ENCODE peak calls at places on chromosomes 7 and 10, in five cellular contexts. G, Q, T, W and E are unnamed samples. For H3K4me1, the result is how much of the 10 kb centered on the place peaks cover.

GRCh38 chr10:110208614-110209398 is 1.4 kb downstream of the MXI1 start:
- DNase-seq in W (peak), G (peak), T (no peak), Q (no peak), E (no peak)

GRCh38 chr10:79069325-79070090 is 742 bp downstream of the ZMIZ1 start:
- DNase-seq in Q (no peak), T (no peak), G (no peak), W (peak), E (peak)

GRCh38 chr7:19519443-19519977 is 189.3 kb downstream of the POLR1F start:
- DNase-seq in T (no peak), G (no peak), W (peak), Q (no peak), E (no peak)

GRCh38 chr7:8068892-8069686 is 100.5 kb downstream of the GLCCI1 start:
- DNase-seq in W (no peak), G (no peak), Q (peak), T (no peak), E (no peak)

GRCh38 chr10:20265146-20265545 is 448.9 kb downstream of the PLXDC2 start:
- DNase-seq in T (no peak), Q (no peak), W (peak), G (peak), E (no peak)

GRCh38 chr7:73770002-73770859 is at the start of gene CLDN3:
- DNase-seq in G (no peak), T (peak), W (no peak), Q (peak), E (peak)

GRCh38 chr7:129889133-129889854 is 63.5 kb downstream of the UBE2H start:
- DNase-seq in W (peak), Q (no peak), T (no peak), G (peak), E (no peak)

GRCh38 chr7:90710466-90710850 is 114.3 kb downstream of the CDK14 start:
- DNase-seq in G (no peak), T (no peak), W (no peak), Q (no peak), E (no peak)

GRCh38 chr7:154338709-154339108 is 286.5 kb downstream of the DPP6 start:
- DNase-seq in W (no peak), Q (no peak), G (no peak), T (no peak), E (no peak)

GRCh38 chr7:91518058-91518457 is 253.8 kb downstream of the FZD1 start:
- DNase-seq in T (no peak), W (no peak), G (no peak), Q (no peak), E (no peak)

GRCh38 chr10:14040787-14041631 is 289.7 kb downstream of the FRMD4A start:
- DNase-seq in G (no peak), W (peak), T (no peak), Q (no peak), E (no peak)

GRCh38 chr7:101169110-101169837 is 3.9 kb upstream of the VGF start:
- DNase-seq in Q (peak), G (no peak), W (no peak), T (no peak), E (no peak)

GRCh38 chr7:135147341-135147898 is 452 bp upstream of the TMEM140 start:
- DNase-seq in W (no peak), T (no peak), G (peak), Q (no peak), E (no peak)

GRCh38 chr7:5367661-5368060 is 56.0 kb downstream of the TNRC18 start:
- DNase-seq in Q (peak), T (no peak), W (no peak), G (no peak), E (no peak)

GRCh38 chr10:81875680-81876252 is 772 bp downstream of the NRG3 start:
- DNase-seq in T (no peak), G (no peak), W (no peak), Q (no peak), E (no peak)

GRCh38 chr10:5354068-5354467 is 10.7 kb upstream of the UCN3 start:
- DNase-seq in T (no peak), W (no peak), G (no peak), Q (no peak), E (no peak)

GRCh38 chr7:141339603-141340002 is 211.6 kb upstream of the AGK start:
- DNase-seq in G (no peak), Q (no peak), W (no peak), T (no peak), E (no peak)

GRCh38 chr7:159095979-159096411 is 48.7 kb downstream of the VIPR2 start:
- DNase-seq in G (no peak), Q (peak), W (no peak), T (no peak), E (no peak)

GRCh38 chr10:87734987-87735827 is 75.5 kb downstream of the PAPSS2 start:
- DNase-seq in T (peak), G (peak), W (peak), Q (peak), E (peak)

GRCh38 chr10:85407093-85407492 is 959.5 kb downstream of the GRID1 start:
- DNase-seq in G (no peak), T (no peak), W (no peak), Q (peak), E (no peak)

GRCh38 chr7:80244206-80244956 is 109.8 kb downstream of the GNAI1 start:
- DNase-seq in W (peak), G (peak), Q (no peak), T (no peak), E (no peak)

GRCh38 chr10:91032614-91033248 is 111.8 kb upstream of the ANKRD1 start:
- DNase-seq in G (peak), W (no peak), T (no peak), Q (no peak), E (no peak)

GRCh38 chr7:3807825-3808224 is 506.8 kb downstream of the SDK1 start:
- DNase-seq in W (no peak), T (no peak), Q (no peak), G (no peak), E (no peak)

GRCh38 chr10:34247560-34247959 is 567.5 kb downstream of the PARD3 start:
- DNase-seq in W (no peak), G (no peak), T (no peak), Q (no peak), E (no peak)

GRCh38 chr10:86673827-86674581 is 5.7 kb downstream of the LDB3 start:
- DNase-seq in T (no peak), G (no peak), Q (no peak), W (no peak), E (no peak)

GRCh38 chr10:101301111-101301731 is 52.7 kb upstream of the BTRC start:
- DNase-seq in T (peak), W (peak), G (peak), Q (peak), E (no peak)

GRCh38 chr7:15288746-15289145 is 273.1 kb downstream of the AGMO start:
- DNase-seq in W (no peak), T (no peak), G (no peak), Q (no peak), E (no peak)

GRCh38 chr10:24821986-24822385 is 98.3 kb upstream of the ARHGAP21 start:
- DNase-seq in T (no peak), Q (no peak), G (peak), W (peak), E (no peak)

GRCh38 chr7:40283391-40283790 is 148.6 kb downstream of the SUGCT start:
- DNase-seq in T (no peak), Q (no peak), G (no peak), W (no peak), E (no peak)

GRCh38 chr10:30387646-30388243 is 38.7 kb upstream of the MTPAP start:
- DNase-seq in G (no peak), T (no peak), Q (no peak), W (no peak), E (no peak)

GRCh38 chr7:151447901-151448260 is 7.9 kb upstream of the CRYGN start:
- DNase-seq in G (no peak), W (no peak), Q (no peak), T (no peak), E (no peak)
- H3K4me2 ChIP-seq in G (no peak), W (peak), Q (peak), T (peak), E (peak)

DNA sequence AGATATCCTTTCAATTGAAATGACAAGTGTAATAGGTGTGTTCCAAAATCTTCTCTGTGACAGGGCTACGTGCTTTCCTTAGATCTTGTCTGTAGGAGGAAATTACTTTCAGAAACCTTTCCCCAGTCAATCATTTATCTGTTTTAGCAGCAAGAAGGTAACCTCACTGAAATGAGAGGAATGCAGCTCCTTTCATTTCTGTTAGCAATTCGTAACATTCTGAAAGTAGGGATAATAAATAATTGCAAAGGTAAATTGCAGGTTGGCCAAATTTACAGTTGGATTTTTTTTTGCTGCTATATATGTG is 245.3 kb downstream of the CELF2 start:
- DNase-seq in Q (no peak), T (no peak), W (no peak), G (no peak), E (no peak)
- H3K4me1 ChIP-seq in Q (under half), T (under half), W (under half), G (under half), E (under half)

DNA sequence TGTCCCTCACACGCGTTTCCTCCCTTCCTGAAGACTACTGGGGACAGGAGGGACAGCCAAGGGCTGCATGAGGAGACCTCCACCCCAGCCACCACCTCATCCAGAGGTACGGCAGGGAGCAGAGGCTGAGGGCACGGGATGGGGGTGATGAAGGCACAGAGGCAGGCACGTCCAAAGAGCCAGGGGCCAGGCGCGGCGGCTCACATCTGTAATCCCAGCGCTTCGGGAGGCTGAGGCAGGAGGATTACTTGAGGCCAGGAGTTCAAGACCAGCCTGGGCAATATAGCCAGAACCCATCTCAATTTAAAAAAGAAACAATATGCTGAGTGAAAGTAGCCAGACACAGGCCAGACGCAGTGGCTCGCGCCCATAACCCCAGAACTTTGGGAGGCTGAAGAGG is 3.3 kb downstream of the MICALL2 start:
- DNase-seq in Q (no peak), W (no peak), G (no peak), T (no peak), E (no peak)
- H3K14ac ChIP-seq in Q (peak), W (peak), G (no peak), T (no peak), E (peak)

GRCh38 chr10:45464958-45465567 is 91.0 kb downstream of the ALOX5 start:
- DNase-seq in W (peak), G (peak), Q (peak), T (no peak), E (peak)
- H3K4me2 ChIP-seq in W (no peak), G (no peak), Q (no peak), T (no peak), E (no peak)

GRCh38 chr7:29045258-29046095 is 87.3 kb upstream of the TRIL start:
- DNase-seq in W (no peak), G (no peak), T (no peak), Q (no peak), E (no peak)
- H3K4me1 ChIP-seq in W (under half), G (under half), T (under half), Q (under half), E (under half)